ENCODE peak calls at places on chromosome 19, in six cellular contexts. B is H1, D is K562, M is WTC11, A is HepG2, F is GM12878. X is an unnamed sample.

GRCh38 chr19:33387351-33388230 is 14.1 kb downstream of the CEBPG start:
- DNase-seq in B (no peak), D (no peak), M (no peak), A (no peak), F (no peak), X (no peak)

GRCh38 chr19:32322541-32322940 is 22.9 kb upstream of the ZNF507 start:
- DNase-seq in B (no peak), D (no peak), M (no peak), A (no peak), F (no peak), X (no peak)

GRCh38 chr19:46198756-46199155 is 30.8 kb upstream of the IGFL1 start:
- DNase-seq in B (no peak), D (no peak), M (no peak), A (no peak), F (no peak), X (no peak)

GRCh38 chr19:30887042-30887441 is 462.2 kb downstream of the TSHZ3 start:
- DNase-seq in B (no peak), D (no peak), M (no peak), A (no peak), F (no peak), X (no peak)

GRCh38 chr19:30664358-30665058 is 292.3 kb downstream of the ZNF536 start:
- DNase-seq in B (no peak), D (peak), M (peak), A (peak), F (no peak), X (peak)

GRCh38 chr19:49425922-49426592 is 869 bp downstream of the GFY start:
- DNase-seq in B (peak), D (peak), M (peak), A (no peak), F (no peak), X (peak)

GRCh38 chr19:52453324-52454094 is at the start of gene ZNF578:
- DNase-seq in B (peak), D (peak), M (peak), A (no peak), F (no peak), X (peak)

GRCh38 chr19:2820112-2820702 is 539 bp downstream of the ZNF554 start:
- DNase-seq in B (no peak), D (no peak), M (no peak), A (no peak), F (no peak), X (peak)

GRCh38 chr19:11265785-11266236 is 3.5 kb upstream of the DOCK6 start:
- DNase-seq in B (no peak), D (peak), M (no peak), A (peak), F (no peak), X (no peak)

GRCh38 chr19:43395561-43395960 is 19.1 kb upstream of the TEX101 start:
- DNase-seq in B (no peak), D (no peak), M (no peak), A (no peak), F (no peak), X (no peak)

GRCh38 chr19:45351401-45351952 is 10.9 kb downstream of the KLC3 start:
- DNase-seq in B (no peak), D (no peak), M (no peak), A (no peak), F (no peak), X (no peak)

GRCh38 chr19:9155591-9155990 is 15.4 kb downstream of the ZNF317 start:
- DNase-seq in B (no peak), D (no peak), M (no peak), A (no peak), F (no peak), X (no peak)

GRCh38 chr19:24054044-24054935 is 32.7 kb upstream of the ZNF254 start:
- DNase-seq in B (no peak), D (no peak), M (no peak), A (peak), F (no peak), X (no peak)

GRCh38 chr19:48618278-48618915 is 581 bp downstream of the RPL18 start:
- DNase-seq in B (no peak), D (no peak), M (no peak), A (no peak), F (no peak), X (no peak)

GRCh38 chr19:40671404-40671803 is 19.0 kb downstream of the NUMBL start:
- DNase-seq in B (no peak), D (no peak), M (no peak), A (no peak), F (no peak), X (no peak)

GRCh38 chr19:45250832-45251451 is at the start of gene MARK4:
- DNase-seq in B (no peak), D (peak), M (peak), A (no peak), F (no peak), X (peak)

GRCh38 chr19:313988-314815 is 23.0 kb upstream of the PLPP2 start:
- DNase-seq in B (no peak), D (no peak), M (no peak), A (no peak), F (no peak), X (no peak)

GRCh38 chr19:570315-570714 is 2.1 kb upstream of the BSG start:
- DNase-seq in B (no peak), D (peak), M (no peak), A (no peak), F (no peak), X (no peak)

GRCh38 chr19:50490991-50491472 is 14.4 kb upstream of the GARIN5A start:
- DNase-seq in B (no peak), D (no peak), M (no peak), A (no peak), F (no peak), X (no peak)

GRCh38 chr19:39470724-39471339 is 9.8 kb upstream of the TIMM50 start:
- DNase-seq in B (no peak), D (no peak), M (no peak), A (no peak), F (no peak), X (no peak)

GRCh38 chr19:46357846-46358583 is 11.1 kb downstream of the PPP5C start:
- DNase-seq in B (no peak), D (no peak), M (no peak), A (no peak), F (no peak), X (no peak)

GRCh38 chr19:31349160-31349881 is at the start of gene TSHZ3:
- DNase-seq in B (no peak), D (peak), M (peak), A (no peak), F (no peak), X (peak)

GRCh38 chr19:35623327-35624010 is 5.4 kb upstream of the RBM42 start:
- DNase-seq in B (no peak), D (no peak), M (no peak), A (no peak), F (no peak), X (no peak)

GRCh38 chr19:35629332-35629633 is 447 bp downstream of the RBM42 start:
- DNase-seq in B (no peak), D (no peak), M (no peak), A (no peak), F (no peak), X (no peak)

GRCh38 chr19:35628264-35628564 is 622 bp upstream of the RBM42 start:
- DNase-seq in B (no peak), D (no peak), M (no peak), A (no peak), F (no peak), X (no peak)

GRCh38 chr19:35633727-35634440 is 5.0 kb downstream of the RBM42 start:
- DNase-seq in B (no peak), D (no peak), M (no peak), A (no peak), F (no peak), X (no peak)

DNA sequence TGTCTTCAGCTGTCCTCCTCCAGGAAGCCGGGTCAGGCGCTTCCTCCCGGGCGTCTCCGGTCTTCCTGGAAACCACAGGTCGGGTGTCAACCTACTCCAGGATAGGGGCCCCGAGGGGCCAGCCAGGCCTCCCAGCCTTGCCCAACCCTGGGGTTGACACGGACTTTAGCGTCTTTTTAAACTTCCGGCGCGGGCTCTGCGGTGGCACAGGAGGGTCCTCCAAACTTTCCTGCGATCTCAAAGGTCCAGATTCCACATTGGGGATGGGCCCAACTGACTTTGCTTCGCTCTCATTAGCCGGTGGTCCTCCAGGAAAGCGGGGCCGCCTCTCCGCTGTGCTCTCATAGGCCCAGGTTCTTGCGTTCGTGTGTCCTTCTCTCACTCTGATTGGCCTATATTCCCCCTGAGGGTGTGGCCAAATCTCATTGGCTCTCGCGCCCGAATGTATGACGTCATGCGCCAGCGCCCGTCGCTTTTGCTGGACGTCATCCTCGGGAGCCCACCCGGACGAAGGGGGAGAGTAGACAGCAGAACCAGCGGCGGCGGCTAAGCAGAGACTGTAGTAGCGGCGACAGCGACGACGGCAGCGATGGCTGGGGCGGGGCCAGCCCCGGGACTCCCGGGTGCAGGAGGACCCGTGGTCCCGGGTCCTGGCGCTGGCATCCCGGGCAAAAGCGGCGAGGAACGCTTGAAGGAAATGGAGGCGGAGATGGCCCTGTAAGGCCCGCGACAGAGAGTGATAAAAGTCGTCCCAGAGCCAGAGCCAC is at the start of gene RBM42:
- DNase-seq in B (peak), D (peak), M (peak), A (peak), F (peak), X (peak)
- TF ChIP-seq CREB1 in B (peak), D (peak), M (peak), A (peak), F (peak), X (peak)

GRCh38 chr19:17869114-17869608 is 2.6 kb upstream of the SLC5A5 start:
- DNase-seq in B (no peak), D (no peak), M (peak), A (no peak), F (no peak), X (peak)

GRCh38 chr19:17871032-17871877 is 490 bp upstream of the SLC5A5 start:
- DNase-seq in B (no peak), D (no peak), M (no peak), A (no peak), F (no peak), X (no peak)

GRCh38 chr19:17866312-17867012 is 5.3 kb upstream of the SLC5A5 start:
- DNase-seq in B (no peak), D (no peak), M (no peak), A (no peak), F (no peak), X (no peak)

GRCh38 chr19:17867087-17867486 is 4.7 kb upstream of the SLC5A5 start:
- DNase-seq in B (no peak), D (peak), M (no peak), A (no peak), F (no peak), X (peak)

GRCh38 chr19:17868669-17869068 is 3.1 kb upstream of the SLC5A5 start:
- DNase-seq in B (no peak), D (no peak), M (no peak), A (no peak), F (no peak), X (no peak)
- TF ChIP-seq CREB1 in B (no peak), D (no peak), M (no peak), A (no peak), F (no peak), X (no peak)

DNA sequence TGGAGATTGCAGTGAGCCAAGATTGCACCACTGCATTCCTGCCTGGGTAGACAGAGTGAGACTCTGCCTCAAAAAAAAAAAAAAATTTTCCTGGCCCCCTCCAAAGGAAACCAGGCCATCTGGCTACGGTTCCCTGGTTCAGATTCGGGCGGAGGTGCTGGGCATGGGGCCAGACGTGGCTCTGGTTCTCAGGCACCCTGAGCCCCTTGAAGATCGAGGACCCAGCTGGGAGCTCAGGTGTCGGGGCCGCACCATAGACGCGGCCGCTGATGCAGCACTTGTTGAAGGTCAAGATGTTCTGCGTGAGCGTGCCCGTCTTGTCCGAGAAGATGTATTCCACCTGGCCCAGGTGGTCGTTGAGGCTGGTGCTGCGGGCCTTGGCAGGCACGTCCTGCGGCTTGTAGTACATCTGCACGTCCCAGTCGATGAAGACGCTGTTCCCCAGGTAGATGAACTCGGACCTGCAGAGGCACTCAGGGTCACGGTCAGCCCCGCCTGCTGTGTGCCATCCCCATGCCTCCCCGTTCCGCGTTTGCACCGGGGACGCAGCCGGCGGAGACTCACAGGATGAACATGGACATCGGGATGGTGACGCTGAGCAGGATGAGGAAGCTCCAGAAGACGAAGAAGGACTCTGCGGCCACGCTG is 12.3 kb downstream of the ATP8B3 start:
- DNase-seq in B (no peak), D (no peak), M (no peak), A (no peak), F (no peak), X (no peak)
- TF ChIP-seq CREB1 in B (no peak), D (no peak), M (no peak), A (no peak), F (no peak), X (no peak)

DNA sequence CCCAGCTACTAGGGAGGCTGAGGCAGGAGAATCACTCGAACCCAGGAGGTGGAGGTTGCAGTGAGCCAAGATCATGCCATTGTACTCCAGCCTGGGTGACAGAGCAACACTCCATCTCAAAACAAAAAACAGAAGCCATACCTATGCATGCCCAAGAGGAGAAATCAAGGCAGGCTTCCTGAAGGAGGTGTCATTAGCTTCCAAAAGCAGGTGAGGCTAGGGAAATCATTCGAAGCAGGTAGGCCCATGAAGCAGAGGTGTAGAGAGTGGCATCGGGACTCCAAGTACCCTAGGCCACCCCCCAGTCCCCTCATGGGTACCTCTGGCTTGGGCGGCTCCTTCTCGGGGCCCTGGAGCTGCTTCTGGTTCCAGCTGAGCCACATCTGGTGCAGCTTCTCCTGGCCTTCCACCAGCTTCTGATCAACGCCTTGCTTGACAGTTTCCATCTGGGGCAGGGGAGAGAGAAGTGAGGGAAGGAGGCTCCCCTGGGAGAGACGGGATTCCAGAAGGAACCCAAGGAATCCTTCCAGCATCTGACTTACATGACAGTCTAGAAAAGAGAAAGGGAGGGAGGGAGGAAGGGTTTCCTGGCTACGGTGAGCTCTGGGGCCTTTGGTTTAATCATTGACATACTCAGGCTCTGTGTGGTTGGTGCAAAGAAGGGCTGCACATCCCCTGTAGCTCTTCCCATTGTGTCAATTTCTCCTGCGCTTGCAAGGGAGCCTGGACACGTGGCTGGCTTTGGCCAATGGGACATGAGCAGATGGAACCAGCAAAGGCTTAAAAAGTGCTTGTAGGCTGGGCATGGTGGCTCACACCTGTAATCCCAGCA is 13.1 kb upstream of the TICAM1 start:
- DNase-seq in B (no peak), D (peak), M (no peak), A (peak), F (no peak), X (no peak)
- TF ChIP-seq CREB1 in B (no peak), D (no peak), M (no peak), A (no peak), F (no peak), X (no peak)

GRCh38 chr19:19663292-19664120 is at the start of gene ATP13A1:
- DNase-seq in B (peak), D (peak), M (peak), A (peak), F (peak), X (peak)

GRCh38 chr19:19662344-19662743 is 1.1 kb downstream of the ATP13A1 start:
- DNase-seq in B (no peak), D (no peak), M (no peak), A (no peak), F (no peak), X (no peak)

GRCh38 chr19:19661141-19661674 is 2.3 kb downstream of the ATP13A1 start:
- DNase-seq in B (no peak), D (no peak), M (no peak), A (no peak), F (no peak), X (no peak)

GRCh38 chr19:19662866-19663291 is 597 bp downstream of the ATP13A1 start:
- DNase-seq in B (no peak), D (no peak), M (no peak), A (peak), F (no peak), X (no peak)

DNA sequence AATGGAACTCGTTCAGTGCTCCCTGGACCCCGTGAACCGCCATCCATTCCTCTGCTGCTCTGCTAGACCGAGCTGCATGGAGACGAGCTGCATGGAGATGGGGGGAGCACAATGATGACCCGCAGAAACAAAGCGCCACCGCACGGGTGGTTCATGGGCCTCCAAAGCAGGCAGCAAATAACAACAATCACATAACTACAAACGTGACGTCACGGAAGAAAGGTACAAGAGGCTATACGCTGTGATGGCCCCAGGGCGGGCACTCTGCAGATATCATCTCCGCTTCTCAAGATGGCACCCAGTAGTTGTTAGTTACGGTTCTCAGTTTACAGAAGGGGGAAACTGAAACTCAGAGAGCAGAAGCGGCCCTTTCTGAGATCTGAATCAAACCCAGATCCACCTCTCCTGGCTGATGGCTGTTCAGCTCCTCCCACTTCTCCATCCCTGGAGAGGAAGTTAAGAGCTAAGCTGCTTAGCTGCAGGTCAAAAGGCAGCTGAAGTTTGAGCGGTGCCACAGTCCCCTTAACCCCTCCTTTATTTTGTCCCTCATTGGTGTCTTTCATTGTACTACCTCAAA is 1.7 kb downstream of the ATP13A1 start:
- DNase-seq in B (no peak), D (peak), M (no peak), A (peak), F (peak), X (no peak)
- TF ChIP-seq CREB1 in B (no peak), D (no peak), M (no peak), A (peak), F (peak), X (no peak)

DNA sequence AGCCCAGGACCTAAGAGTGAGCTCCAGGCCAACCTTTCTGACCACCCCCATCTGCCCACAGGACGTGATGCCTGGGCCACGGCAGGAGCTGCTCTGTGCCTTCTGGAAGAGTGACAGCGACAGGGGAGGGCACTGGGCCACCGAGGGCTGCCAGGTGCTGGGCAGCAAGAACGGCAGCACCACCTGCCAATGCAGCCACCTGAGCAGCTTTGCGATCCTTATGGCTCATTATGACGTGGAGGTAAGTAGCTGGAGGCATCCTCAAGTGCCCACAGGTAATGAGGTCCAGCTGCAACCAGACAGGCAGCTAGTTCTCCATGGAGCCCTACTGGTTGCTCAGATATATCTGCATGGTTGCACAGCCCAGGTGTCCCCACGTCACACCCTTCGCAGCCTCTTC is 14.8 kb downstream of the DDX39A start:
- DNase-seq in B (no peak), D (no peak), M (no peak), A (no peak), F (no peak), X (no peak)
- TF ChIP-seq CREB1 in B (no peak), D (no peak), M (no peak), A (no peak), F (no peak), X (no peak)